ENCODE peak calls at places on chromosomes 3 and 15, in nine cellular contexts. S is esophagus muscularis mucosa, Y is SK-N-SH, Q is Peyer's patch, F is lung, T is fibroblast of mammary gland, L is breast epithelium, M is A549, I is heart right ventricle. D is an unnamed sample.

GRCh38 chr3:10320320-10320677 is 613 bp downstream of the SEC13 start:
- DNase-seq in I (no peak), S (no peak), T (no peak), F (no peak), L (no peak), Q (no peak), M (no peak), Y (no peak), D (no peak)

GRCh38 chr15:40468850-40469249 is 1.9 kb upstream of the CHST14 start:
- DNase-seq in I (no peak), F (no peak), M (no peak), L (no peak), Q (no peak), S (no peak), T (no peak), Y (no peak), D (no peak)

GRCh38 chr3:129181834-129182233 is 1.9 kb downstream of the CNBP start:
- DNase-seq in T (no peak), L (no peak), I (no peak), S (no peak), F (no peak), M (no peak), Q (no peak), Y (no peak), D (no peak)

GRCh38 chr3:10370429-10370828 is 49.5 kb upstream of the SEC13 start:
- DNase-seq in T (peak; percentile 71), L (no peak), Q (peak; percentile 30), M (no peak), Y (peak; percentile 46), F (no peak), I (no peak), S (no peak), D (peak; percentile 43)

GRCh38 chr3:176967525-176967924 is 229.8 kb downstream of the TBL1XR1 start:
- DNase-seq in Q (no peak), T (no peak), I (no peak), M (peak; percentile 2), S (no peak), F (no peak), Y (no peak), L (no peak), D (no peak)

GRCh38 chr3:6747017-6747416 is 113.9 kb upstream of the GRM7 start:
- DNase-seq in M (no peak), Y (no peak), T (no peak), S (no peak), L (no peak), I (no peak), Q (no peak), F (no peak), D (no peak)

GRCh38 chr15:44537728-44538240 is 837 bp downstream of the EIF3J start:
- DNase-seq in L (no peak), Q (no peak), S (no peak), I (no peak), T (peak; percentile 51), Y (peak; percentile 33), F (no peak), M (peak; percentile 48), D (peak; percentile 54)

GRCh38 chr3:11211531-11212300 is 57.4 kb downstream of the HRH1 start:
- DNase-seq in Q (no peak), I (no peak), T (peak; percentile 61), L (no peak), M (no peak), F (no peak), Y (no peak), S (no peak), D (peak; percentile 61)

GRCh38 chr3:94314218-94314883 is 251.5 kb downstream of the NSUN3 start:
- DNase-seq in Q (no peak), I (no peak), F (no peak), S (no peak), L (no peak), Y (no peak), M (no peak), T (no peak), D (no peak)

GRCh38 chr3:71972031-71972430 is 187.1 kb upstream of the PROK2 start:
- DNase-seq in Q (no peak), M (no peak), T (no peak), L (no peak), Y (no peak), F (no peak), S (no peak), I (no peak), D (no peak)

GRCh38 chr3:178558637-178559036 is 22.4 kb downstream of the KCNMB2 start:
- DNase-seq in L (no peak), Q (no peak), Y (no peak), S (no peak), F (no peak), T (no peak), M (no peak), I (no peak), D (no peak)

GRCh38 chr15:84654689-84655453 is 788 bp upstream of the WDR73 start:
- DNase-seq in Y (peak; percentile 82), L (peak; percentile 78), I (peak; percentile 78), Q (peak; percentile 84), S (no peak), M (peak; percentile 88), T (peak; percentile 81), F (peak; percentile 82), D (peak; percentile 83)

GRCh38 chr3:178703268-178703975 is 167.2 kb downstream of the KCNMB2 start:
- DNase-seq in Y (no peak), Q (no peak), M (no peak), S (no peak), F (no peak), L (no peak), I (no peak), T (peak; percentile 17), D (peak; percentile 85)

GRCh38 chr3:153595186-153595815 is 433.3 kb downstream of the RAP2B start:
- DNase-seq in T (peak; percentile 59), F (no peak), M (peak; percentile 33), I (no peak), S (no peak), Q (no peak), Y (peak; percentile 1), L (no peak), D (peak; percentile 65)

GRCh38 chr3:100496711-100497261 is 4.4 kb downstream of the TMEM45A start:
- DNase-seq in T (peak; percentile 35), L (no peak), Q (no peak), I (no peak), F (no peak), Y (no peak), S (no peak), M (no peak), D (peak; percentile 64)

GRCh38 chr3:59545369-59545768 is 495.5 kb upstream of the CFAP20DC start:
- DNase-seq in S (no peak), I (no peak), Q (no peak), M (no peak), T (no peak), F (no peak), L (no peak), Y (no peak), D (no peak)

GRCh38 chr3:66413151-66413751 is 87.6 kb downstream of the LRIG1 start:
- DNase-seq in M (no peak), Y (no peak), S (no peak), F (no peak), T (peak; percentile 96), I (no peak), L (no peak), Q (no peak), D (peak; percentile 91)

GRCh38 chr3:67691207-67691606 is 36.8 kb upstream of the SUCLG2 start:
- DNase-seq in F (no peak), I (no peak), Y (no peak), L (no peak), S (no peak), Q (no peak), M (no peak), T (no peak), D (no peak)

GRCh38 chr3:113697192-113698090 is 999 bp upstream of the USF3 start:
- DNase-seq in Q (peak; percentile 58), S (no peak), T (no peak), M (no peak), F (no peak), Y (peak; percentile 43), I (no peak), L (no peak), D (no peak)

GRCh38 chr15:41648097-41648496 is 12.1 kb upstream of the MGA start:
- DNase-seq in Q (no peak), S (no peak), M (no peak), L (no peak), F (no peak), I (no peak), T (no peak), Y (no peak), D (no peak)

GRCh38 chr3:113783463-113783862 is 36.6 kb downstream of the ATP6V1A start:
- DNase-seq in I (no peak), F (no peak), T (peak; percentile 91), L (no peak), M (peak; percentile 26), Y (no peak), Q (no peak), S (no peak), D (peak; percentile 97)

GRCh38 chr3:59247402-59247841 is 197.6 kb upstream of the CFAP20DC start:
- DNase-seq in S (no peak), L (no peak), Q (no peak), M (no peak), T (no peak), I (no peak), F (no peak), Y (no peak), D (no peak)

DNA sequence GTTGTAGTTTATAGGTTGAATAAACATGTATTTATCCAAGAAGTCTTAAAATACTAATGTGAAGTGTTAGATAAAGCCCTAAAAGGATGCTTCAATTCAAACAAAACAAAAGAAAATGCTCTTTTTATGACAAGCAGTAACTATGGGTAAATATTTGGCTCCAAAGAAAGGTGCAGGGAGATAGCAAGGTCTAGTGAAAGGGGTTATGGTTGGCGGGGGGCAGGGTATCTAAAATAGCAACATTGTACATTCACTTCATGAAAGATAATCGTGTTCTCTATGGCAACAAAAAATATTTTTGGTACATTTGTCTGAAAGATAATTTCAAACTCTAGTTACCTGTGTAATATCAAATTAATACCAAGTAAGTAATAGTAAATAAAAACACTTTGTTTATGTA is 149.5 kb downstream of the FGF12 start:
- DNase-seq in L (no peak), Y (no peak), S (no peak), T (no peak), M (no peak), F (no peak), Q (no peak), I (no peak), D (no peak)
- H3K4me3 ChIP-seq in L (no peak overlapping the region), Y (no peak overlapping the region), S (no peak overlapping the region), T (no peak overlapping the region), M (no peak overlapping the region), F (no peak overlapping the region), Q (no peak overlapping the region), I (no peak overlapping the region), D (no peak overlapping the region)

GRCh38 chr3:117600112-117600511 is 890.5 kb downstream of the TUSC7 start:
- DNase-seq in T (no peak), F (no peak), L (no peak), I (no peak), M (no peak), Y (no peak), S (no peak), Q (no peak), D (no peak)
- TF ChIP-seq CTCF in T (no peak), F (no peak), L (no peak), I (no peak), M (no peak), Y (no peak), S (no peak), Q (no peak), D (no peak)

GRCh38 chr3:45644467-45645201 is 44.6 kb upstream of the SACM1L start:
- DNase-seq in L (no peak), F (peak; percentile 51), M (peak; percentile 77), Y (no peak), Q (no peak), I (no peak), S (no peak), T (peak; percentile 93), D (peak; percentile 87)
- H3K4me3 ChIP-seq in L (no peak overlapping the region), F (no peak overlapping the region), M (no peak overlapping the region), Y (no peak overlapping the region), Q (no peak overlapping the region), I (no peak overlapping the region), S (no peak overlapping the region), T (no peak overlapping the region), D (no peak overlapping the region)

GRCh38 chr3:193909387-193909786 is 226.6 kb upstream of the HES1 start:
- DNase-seq in M (no peak), S (no peak), I (no peak), Y (no peak), L (no peak), T (no peak), F (peak; percentile 36), Q (no peak), D (no peak)
- TF ChIP-seq CTCF in M (no peak), S (no peak), I (no peak), Y (no peak), L (no peak), T (no peak), F (no peak), Q (no peak), D (no peak)

D was measured in astrocyte of the spinal cord.